ENCODE peak calls at places on chromosomes 6 and 20, in six cellular contexts. S, N, Y, W, H and L are unnamed samples.

GRCh38 chr6:57033228-57033627 is 13.3 kb upstream of the KIAA1586 start:
- DNase-seq in S (no peak), N (no peak), Y (no peak), W (no peak), H (no peak), L (no peak)

GRCh38 chr6:11364971-11365397 is 132.5 kb upstream of the NEDD9 start:
- DNase-seq in S (no peak), N (no peak), Y (no peak), W (no peak), H (no peak), L (no peak)

GRCh38 chr6:30819287-30819917 is 64.9 kb upstream of the DDR1 start:
- DNase-seq in S (no peak), N (peak), Y (peak), W (peak), H (no peak), L (no peak)

GRCh38 chr20:53768329-53768728 is 174.7 kb upstream of the ZNF217 start:
- DNase-seq in S (no peak), N (no peak), Y (no peak), W (no peak), H (no peak), L (no peak)

GRCh38 chr20:63941282-63942060 is 14.7 kb downstream of the UCKL1 start:
- DNase-seq in S (peak), N (no peak), Y (peak), W (peak), H (no peak), L (no peak)

GRCh38 chr6:109760208-109760607 is 69.1 kb downstream of the FIG4 start:
- DNase-seq in S (no peak), N (no peak), Y (no peak), W (no peak), H (no peak), L (no peak)

GRCh38 chr6:166977626-166978550 is 21.3 kb upstream of the CEP43 start:
- DNase-seq in S (no peak), N (peak), Y (no peak), W (no peak), H (no peak), L (no peak)

GRCh38 chr20:63552481-63553249 is 1.3 kb upstream of the FNDC11 start:
- DNase-seq in S (no peak), N (no peak), Y (peak), W (no peak), H (no peak), L (peak)

GRCh38 chr20:61896058-61896961 is 169.4 kb downstream of the TAF4 start:
- DNase-seq in S (peak), N (peak), Y (peak), W (peak), H (peak), L (no peak)

GRCh38 chr6:16236648-16237199 is 1.7 kb upstream of the GMPR start:
- DNase-seq in S (peak), N (peak), Y (no peak), W (no peak), H (no peak), L (no peak)

GRCh38 chr6:168377481-168377850 is 57.9 kb upstream of the DACT2 start:
- DNase-seq in S (no peak), N (no peak), Y (no peak), W (no peak), H (no peak), L (no peak)

GRCh38 chr6:155056756-155057155 is 61.6 kb downstream of the TIAM2 start:
- DNase-seq in S (no peak), N (no peak), Y (no peak), W (no peak), H (no peak), L (no peak)

GRCh38 chr20:32678948-32679347 is 5.2 kb upstream of the C20orf203 start:
- DNase-seq in S (no peak), N (peak), Y (no peak), W (no peak), H (no peak), L (no peak)

GRCh38 chr20:63966172-63966943 is 3.4 kb downstream of the ZNF512B start:
- DNase-seq in S (no peak), N (no peak), Y (no peak), W (no peak), H (no peak), L (no peak)

GRCh38 chr6:16238057-16238657 is at the start of gene GMPR:
- DNase-seq in S (peak), N (peak), Y (peak), W (peak), H (peak), L (peak)

GRCh38 chr6:91710356-91710755 is 1123.5 kb upstream of the MAP3K7 start:
- DNase-seq in S (no peak), N (no peak), Y (no peak), W (no peak), H (no peak), L (no peak)

GRCh38 chr20:33674294-33675126 is at the start of gene NECAB3:
- DNase-seq in S (peak), N (peak), Y (peak), W (peak), H (peak), L (no peak)

GRCh38 chr6:167227984-167228383 is 63.1 kb upstream of the UNC93A start:
- DNase-seq in S (no peak), N (no peak), Y (no peak), W (no peak), H (no peak), L (no peak)

GRCh38 chr6:71886184-71887005 is at the start of gene RIMS1:
- DNase-seq in S (peak), N (peak), Y (no peak), W (no peak), H (peak), L (no peak)

GRCh38 chr20:9147553-9148024 is 78.7 kb downstream of the PLCB4 start:
- DNase-seq in S (no peak), N (peak), Y (no peak), W (no peak), H (no peak), L (no peak)

GRCh38 chr6:112216699-112217551 is 37.4 kb downstream of the LAMA4 start:
- DNase-seq in S (no peak), N (peak), Y (no peak), W (peak), H (no peak), L (peak)

GRCh38 chr6:44122821-44123220 is 4.4 kb downstream of the MRPL14 start:
- DNase-seq in S (no peak), N (peak), Y (no peak), W (no peak), H (no peak), L (no peak)